ENCODE peak calls at places on chromosome 12, in eight cellular contexts. V, S, H, U, K, D, Q and C are unnamed samples.

GRCh38 chr12:120367924-120368788 is 808 bp downstream of the MSI1 start:
- DNase-seq in V (no peak), S (no peak), H (peak; percentile 31), U (no peak), K (no peak), D (no peak), Q (no peak), C (no peak)

GRCh38 chr12:91138337-91138905 is 27.1 kb upstream of the LUM start:
- DNase-seq in V (no peak), S (no peak), H (no peak), U (peak; percentile 52), K (no peak), D (no peak), Q (no peak), C (no peak)

GRCh38 chr12:93778306-93778705 is 101.1 kb downstream of the CRADD start:
- DNase-seq in V (no peak), S (no peak), H (peak; percentile 51), U (peak; percentile 63), K (peak; percentile 43), D (no peak), Q (no peak), C (no peak)

GRCh38 chr12:93978553-93978952 is 169.8 kb upstream of the PLXNC1 start:
- DNase-seq in V (no peak), S (no peak), H (no peak), U (no peak), K (no peak), D (peak; percentile 34), Q (no peak), C (peak; percentile 74)

GRCh38 chr12:57896139-57896436 is 45.3 kb upstream of the ATP23 start:
- DNase-seq in V (no peak), S (no peak), H (no peak), U (no peak), K (no peak), D (no peak), Q (no peak), C (no peak)

GRCh38 chr12:30573145-30573544 is 122.5 kb downstream of the IPO8 start:
- DNase-seq in V (no peak), S (no peak), H (no peak), U (no peak), K (no peak), D (no peak), Q (no peak), C (no peak)

GRCh38 chr12:131829795-131830334 is 1.7 kb downstream of the MMP17 start:
- DNase-seq in V (no peak), S (no peak), H (no peak), U (no peak), K (no peak), D (no peak), Q (no peak), C (no peak)

GRCh38 chr12:127431177-127431576 is 835.8 kb upstream of the TMEM132C start:
- DNase-seq in V (no peak), S (no peak), H (no peak), U (no peak), K (no peak), D (no peak), Q (no peak), C (no peak)

GRCh38 chr12:3362751-3363150 is 128.3 kb upstream of the PRMT8 start:
- DNase-seq in V (no peak), S (no peak), H (peak; percentile 57), U (no peak), K (no peak), D (peak; percentile 31), Q (peak; percentile 4), C (peak; percentile 30)

GRCh38 chr12:56565510-56566101 is 44.0 kb downstream of the RBMS2 start:
- DNase-seq in V (no peak), S (no peak), H (peak; percentile 25), U (peak; percentile 87), K (peak; percentile 71), D (peak; percentile 25), Q (peak; percentile 73), C (peak; percentile 86)

GRCh38 chr12:109542014-109542413 is 31.3 kb downstream of the MMAB start:
- DNase-seq in V (no peak), S (no peak), H (no peak), U (no peak), K (no peak), D (peak; percentile 55), Q (peak; percentile 16), C (no peak)

GRCh38 chr12:68812553-68813241 is 4.7 kb downstream of the MDM2 start:
- DNase-seq in V (no peak), S (no peak), H (no peak), U (no peak), K (no peak), D (no peak), Q (no peak), C (no peak)

GRCh38 chr12:90627180-90627896 is 327.6 kb downstream of the CCER1 start:
- DNase-seq in V (no peak), S (no peak), H (no peak), U (no peak), K (no peak), D (no peak), Q (no peak), C (no peak)

GRCh38 chr12:130752692-130753230 is 36.7 kb upstream of the RIMBP2 start:
- DNase-seq in V (no peak), S (peak; percentile 89), H (no peak), U (no peak), K (no peak), D (no peak), Q (no peak), C (no peak)

GRCh38 chr12:26156996-26157395 is 32.2 kb upstream of the BHLHE41 start:
- DNase-seq in V (no peak), S (no peak), H (peak; percentile 34), U (no peak), K (no peak), D (no peak), Q (no peak), C (no peak)

DNA sequence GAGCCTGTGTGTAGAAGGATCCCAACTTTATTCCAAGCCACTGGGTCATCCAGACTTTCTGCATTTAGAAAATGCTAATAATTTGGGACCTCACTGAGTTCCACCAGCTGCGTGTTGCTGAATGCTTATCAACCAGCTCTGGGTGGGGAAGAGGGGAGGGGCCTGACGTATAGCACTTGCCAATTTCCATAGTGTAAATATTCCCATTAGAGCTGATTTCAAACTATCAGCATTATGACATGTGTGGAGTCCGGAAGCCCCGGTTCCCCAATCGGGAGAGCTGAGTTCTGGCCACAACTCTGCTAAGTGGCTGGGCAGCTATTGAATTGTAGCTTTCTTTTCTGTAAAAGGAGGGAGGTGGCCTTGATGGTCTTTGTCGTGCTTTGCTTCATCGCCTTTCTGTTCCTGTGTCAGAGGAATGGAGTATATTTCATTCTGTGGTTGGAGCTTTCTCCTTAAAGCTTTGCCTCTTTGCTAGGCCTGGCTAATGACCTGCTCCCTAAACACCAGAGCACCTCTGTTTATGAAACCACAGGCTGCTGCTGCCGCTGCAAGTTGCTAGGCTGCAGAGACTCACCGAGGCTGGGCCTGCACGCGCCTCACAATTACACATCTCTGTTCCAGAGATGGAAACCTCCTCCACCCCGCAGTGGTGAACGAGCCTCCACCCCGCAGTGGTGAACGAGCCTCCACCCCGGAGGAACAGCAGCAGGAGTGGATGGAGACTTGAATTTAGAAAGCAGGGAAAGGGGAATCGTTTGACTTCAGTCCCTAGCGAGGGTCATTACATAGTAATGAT is 7.7 kb upstream of the BCL7A start:
- DNase-seq in V (no peak), S (no peak), H (no peak), U (no peak), K (no peak), D (no peak), Q (no peak), C (no peak)
- H3K4me1 ChIP-seq in V (no peaks in the 10 kb centered on the region), S (no peaks in the 10 kb centered on the region), H (no peaks in the 10 kb centered on the region), U (peaks cover 2% of the 10 kb centered on the region), K (no peaks in the 10 kb centered on the region), D (no peaks in the 10 kb centered on the region), Q (no peaks in the 10 kb centered on the region), C (no peaks in the 10 kb centered on the region)

GRCh38 chr12:81257952-81258551 is 180.2 kb downstream of the ACSS3 start:
- DNase-seq in V (no peak), S (peak; percentile 24), H (no peak), U (no peak), K (no peak), D (peak; percentile 66), Q (peak; percentile 51), C (no peak)

GRCh38 chr12:81261508-81262207 is 183.8 kb downstream of the ACSS3 start:
- DNase-seq in V (no peak), S (no peak), H (no peak), U (no peak), K (no peak), D (no peak), Q (no peak), C (no peak)

GRCh38 chr12:81259360-81259759 is 181.5 kb downstream of the ACSS3 start:
- DNase-seq in V (no peak), S (no peak), H (no peak), U (no peak), K (no peak), D (no peak), Q (no peak), C (no peak)

GRCh38 chr12:81263072-81263471 is 185.2 kb downstream of the ACSS3 start:
- DNase-seq in V (no peak), S (no peak), H (no peak), U (no peak), K (no peak), D (no peak), Q (no peak), C (no peak)
- H3K9me3 ChIP-seq in V (no peaks in the 10 kb centered on the region), S (no peaks in the 10 kb centered on the region), H (no peaks in the 10 kb centered on the region), U (no peaks in the 10 kb centered on the region), K (no peaks in the 10 kb centered on the region), D (no peaks in the 10 kb centered on the region), Q (no peaks in the 10 kb centered on the region), C (no peaks in the 10 kb centered on the region)

DNA sequence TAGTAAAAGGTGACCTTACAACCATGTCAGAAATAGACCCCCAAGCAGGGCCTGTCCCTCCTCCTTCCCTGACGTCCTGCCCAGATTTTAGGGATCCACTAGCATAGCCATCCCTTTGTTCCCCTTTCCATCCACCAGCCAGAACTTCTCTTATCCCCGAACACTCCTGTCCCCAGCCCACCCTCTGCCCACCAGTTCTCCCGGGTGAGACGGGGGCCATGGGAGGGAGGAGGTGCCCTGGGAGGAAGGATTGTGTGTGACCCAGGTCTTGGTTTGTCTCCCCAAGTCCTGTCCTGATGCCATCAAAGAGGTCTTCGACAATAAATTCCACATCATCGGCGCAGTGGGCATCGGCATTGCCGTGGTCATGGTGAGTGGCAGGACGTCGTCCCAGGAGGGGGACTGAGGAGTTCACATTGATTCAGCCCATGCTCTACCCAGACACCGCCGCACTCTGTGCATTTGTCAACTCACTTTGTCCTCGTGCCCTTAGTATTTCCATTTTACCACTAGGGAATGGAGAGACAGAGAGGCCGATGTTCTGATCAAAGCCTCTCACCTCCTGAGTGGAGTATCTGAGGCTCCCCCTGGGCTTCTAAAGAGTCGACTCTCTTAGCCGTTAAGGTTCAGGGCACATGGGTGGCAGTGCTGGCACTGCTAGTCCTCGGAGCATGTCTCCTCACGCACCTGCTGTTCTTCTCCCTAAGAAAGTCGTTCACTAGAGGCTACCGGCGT is 35.9 kb downstream of the CD9 start:
- DNase-seq in V (no peak), S (no peak), H (no peak), U (peak; percentile 38), K (no peak), D (no peak), Q (no peak), C (no peak)
- H3K4me1 ChIP-seq in V (peaks cover 31% of the 10 kb centered on the region), S (peaks cover 7% of the 10 kb centered on the region), H (peaks cover 45% of the 10 kb centered on the region), U (peaks cover 24% of the 10 kb centered on the region), K (peaks cover 59% of the 10 kb centered on the region), D (peaks cover 30% of the 10 kb centered on the region), Q (no peaks in the 10 kb centered on the region), C (peaks cover 11% of the 10 kb centered on the region)

DNA sequence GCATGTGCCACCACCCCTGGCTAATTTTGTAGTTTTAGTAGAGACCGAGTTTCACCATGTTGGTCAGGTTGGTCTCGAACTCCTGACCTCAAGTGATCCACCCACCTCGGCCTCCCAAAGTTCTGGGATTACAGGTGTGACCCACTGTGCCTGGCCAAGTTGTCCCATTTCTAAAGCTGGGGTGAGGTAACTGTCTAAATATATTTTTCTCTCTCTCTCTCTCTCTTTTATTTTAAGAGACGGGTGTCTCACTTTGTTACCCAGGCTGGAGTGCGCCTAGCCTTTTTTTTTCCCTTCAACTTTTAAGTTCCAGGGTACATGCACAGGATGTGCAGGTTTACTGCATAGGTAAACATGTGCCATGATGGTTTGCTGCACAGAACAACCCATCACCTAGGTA is 8.6 kb downstream of the ATF1 start:
- DNase-seq in V (no peak), S (no peak), H (no peak), U (no peak), K (no peak), D (no peak), Q (no peak), C (no peak)
- H3K9me3 ChIP-seq in V (no peaks in the 10 kb centered on the region), S (peaks cover 19% of the 10 kb centered on the region), H (no peaks in the 10 kb centered on the region), U (no peaks in the 10 kb centered on the region), K (no peaks in the 10 kb centered on the region), D (no peaks in the 10 kb centered on the region), Q (no peaks in the 10 kb centered on the region), C (no peaks in the 10 kb centered on the region)